ENCODE peak calls at places on chromosome 2, in ten cellular contexts. S is sigmoid colon, K is cardiac fibroblast, F is WTC11, J is mesothelial cell of epicardium, B is type B pancreatic cell, T is HFFc6, C is SK-N-SH, D is breast epithelium, V is NB4. R is an unnamed sample.

GRCh38 chr2:238657132-238658053 is 190.5 kb upstream of the TWIST2 start:
- DNase-seq in S (no peak), K (no peak), F (no peak), J (peak), B (peak), T (no peak), C (no peak), D (no peak), V (no peak), R (no peak)

GRCh38 chr2:59389240-59389639 is 1148.1 kb upstream of the FANCL start:
- DNase-seq in S (no peak), K (no peak), F (no peak), J (no peak), B (no peak), T (no peak), C (no peak), D (peak), V (no peak), R (no peak)

GRCh38 chr2:215874418-215874817 is 138.9 kb downstream of the MREG start:
- DNase-seq in S (no peak), K (peak), F (no peak), J (no peak), B (no peak), T (peak), C (no peak), D (no peak), V (no peak), R (no peak)

GRCh38 chr2:54471221-54471711 is 15.1 kb downstream of the SPTBN1 start:
- DNase-seq in S (no peak), K (peak), F (no peak), J (peak), B (no peak), T (peak), C (no peak), D (no peak), V (no peak), R (no peak)

GRCh38 chr2:62657752-62658151 is 47.8 kb upstream of the EHBP1 start:
- DNase-seq in S (no peak), K (no peak), F (no peak), J (no peak), B (no peak), T (no peak), C (no peak), D (no peak), V (no peak), R (no peak)

GRCh38 chr2:26649322-26649721 is 8.2 kb upstream of the CIB4 start:
- DNase-seq in S (no peak), K (no peak), F (no peak), J (peak), B (no peak), T (no peak), C (no peak), D (no peak), V (no peak), R (no peak)

GRCh38 chr2:127014630-127015029 is 92.3 kb downstream of the BIN1 start:
- DNase-seq in S (no peak), K (peak), F (no peak), J (no peak), B (no peak), T (peak), C (no peak), D (no peak), V (peak), R (no peak)

GRCh38 chr2:8285081-8285480 is 396.8 kb upstream of the ID2 start:
- DNase-seq in S (no peak), K (peak), F (no peak), J (no peak), B (no peak), T (no peak), C (no peak), D (no peak), V (peak), R (no peak)

GRCh38 chr2:224982226-224982625 is 60.0 kb downstream of the DOCK10 start:
- DNase-seq in S (no peak), K (peak), F (no peak), J (no peak), B (no peak), T (no peak), C (peak), D (no peak), V (no peak), R (no peak)

GRCh38 chr2:207792244-207792785 is 22.6 kb upstream of the FZD5 start:
- DNase-seq in S (no peak), K (peak), F (no peak), J (no peak), B (no peak), T (peak), C (peak), D (no peak), V (peak), R (no peak)

GRCh38 chr2:70789304-70790078 is 952 bp downstream of the FIGLA start:
- DNase-seq in S (peak), K (peak), F (peak), J (peak), B (peak), T (peak), C (peak), D (no peak), V (peak), R (peak)

GRCh38 chr2:69309336-69310048 is 77.5 kb downstream of the GFPT1 start:
- DNase-seq in S (peak), K (peak), F (no peak), J (no peak), B (no peak), T (peak), C (peak), D (no peak), V (no peak), R (no peak)

GRCh38 chr2:165401285-165401852 is 68.1 kb upstream of the CSRNP3 start:
- DNase-seq in S (no peak), K (peak), F (no peak), J (no peak), B (no peak), T (peak), C (peak), D (no peak), V (peak), R (no peak)

GRCh38 chr2:30272761-30273573 is 41.6 kb downstream of the LBH start:
- DNase-seq in S (no peak), K (peak), F (no peak), J (no peak), B (no peak), T (peak), C (no peak), D (no peak), V (no peak), R (no peak)

GRCh38 chr2:55052087-55053061 is 2.1 kb upstream of the RTN4 start:
- DNase-seq in S (no peak), K (no peak), F (no peak), J (no peak), B (no peak), T (no peak), C (no peak), D (no peak), V (peak), R (no peak)

GRCh38 chr2:124816007-124816406 is 790.9 kb downstream of the CNTNAP5 start:
- DNase-seq in S (no peak), K (no peak), F (no peak), J (no peak), B (no peak), T (no peak), C (no peak), D (no peak), V (no peak), R (no peak)

GRCh38 chr2:204705243-204705971 is 160.1 kb downstream of the PARD3B start:
- DNase-seq in S (no peak), K (peak), F (no peak), J (no peak), B (no peak), T (peak), C (no peak), D (no peak), V (no peak), R (no peak)

GRCh38 chr2:45637440-45637839 is 14.0 kb upstream of the PRKCE start:
- DNase-seq in S (no peak), K (peak), F (no peak), J (no peak), B (no peak), T (peak), C (no peak), D (no peak), V (peak), R (no peak)

GRCh38 chr2:25215948-25216679 is 47.7 kb upstream of the POMC start:
- DNase-seq in S (peak), K (peak), F (peak), J (peak), B (peak), T (no peak), C (peak), D (no peak), V (peak), R (peak)

GRCh38 chr2:226660524-226660923 is 139.1 kb downstream of the IRS1 start:
- DNase-seq in S (peak), K (peak), F (no peak), J (no peak), B (no peak), T (peak), C (no peak), D (no peak), V (peak), R (no peak)

GRCh38 chr2:23690421-23691105 is 236.4 kb downstream of the ATAD2B start:
- DNase-seq in S (no peak), K (no peak), F (no peak), J (no peak), B (no peak), T (no peak), C (peak), D (no peak), V (no peak), R (no peak)

GRCh38 chr2:60552096-60552850 is 1.2 kb downstream of the BCL11A start:
- DNase-seq in S (peak), K (no peak), F (peak), J (no peak), B (no peak), T (no peak), C (peak), D (no peak), V (peak), R (no peak)

GRCh38 chr2:219987830-219988229 is 360.4 kb downstream of the SLC4A3 start:
- DNase-seq in S (no peak), K (peak), F (no peak), J (no peak), B (no peak), T (peak), C (no peak), D (no peak), V (no peak), R (no peak)

GRCh38 chr2:67883316-67884080 is 179.3 kb downstream of the C1D start:
- DNase-seq in S (no peak), K (no peak), F (no peak), J (no peak), B (no peak), T (no peak), C (no peak), D (no peak), V (no peak), R (no peak)

GRCh38 chr2:27461118-27461517 is 18.9 kb downstream of the KRTCAP3 start:
- DNase-seq in S (no peak), K (no peak), F (no peak), J (no peak), B (no peak), T (no peak), C (no peak), D (no peak), V (no peak), R (no peak)

GRCh38 chr2:127586136-127586535 is 50.7 kb downstream of the MYO7B start:
- DNase-seq in S (no peak), K (no peak), F (no peak), J (no peak), B (peak), T (no peak), C (no peak), D (no peak), V (no peak), R (no peak)

GRCh38 chr2:52918551-52918950 is 849.1 kb upstream of the CHAC2 start:
- DNase-seq in S (no peak), K (peak), F (no peak), J (no peak), B (no peak), T (no peak), C (no peak), D (no peak), V (no peak), R (no peak)

GRCh38 chr2:46632349-46632748 is 153.0 kb downstream of the TMEM247 start:
- DNase-seq in S (no peak), K (peak), F (no peak), J (no peak), B (no peak), T (peak), C (peak), D (no peak), V (peak), R (no peak)

GRCh38 chr2:162582357-162582798 is 238.4 kb downstream of the GCA start:
- DNase-seq in S (no peak), K (peak), F (no peak), J (no peak), B (no peak), T (no peak), C (no peak), D (no peak), V (no peak), R (no peak)

GRCh38 chr2:136637402-136637801 is 127.9 kb upstream of the THSD7B start:
- DNase-seq in S (no peak), K (no peak), F (no peak), J (no peak), B (no peak), T (no peak), C (no peak), D (no peak), V (no peak), R (no peak)

GRCh38 chr2:38264649-38265322 is 112.3 kb downstream of the ATL2 start:
- DNase-seq in S (no peak), K (no peak), F (no peak), J (no peak), B (no peak), T (no peak), C (no peak), D (no peak), V (peak), R (no peak)

GRCh38 chr2:218736535-218736934 is 25.9 kb downstream of the TTLL4 start:
- DNase-seq in S (no peak), K (no peak), F (no peak), J (no peak), B (no peak), T (no peak), C (no peak), D (no peak), V (no peak), R (no peak)

GRCh38 chr2:218732761-218733158 is 22.1 kb downstream of the TTLL4 start:
- DNase-seq in S (no peak), K (peak), F (no peak), J (no peak), B (no peak), T (peak), C (no peak), D (no peak), V (no peak), R (no peak)

GRCh38 chr2:218732052-218732760 is 21.6 kb downstream of the TTLL4 start:
- DNase-seq in S (no peak), K (no peak), F (no peak), J (no peak), B (no peak), T (no peak), C (no peak), D (no peak), V (no peak), R (no peak)

GRCh38 chr2:218734190-218734975 is 23.7 kb downstream of the TTLL4 start:
- DNase-seq in S (no peak), K (peak), F (no peak), J (no peak), B (no peak), T (no peak), C (no peak), D (no peak), V (no peak), R (no peak)

GRCh38 chr2:218733615-218734021 is 23.0 kb downstream of the TTLL4 start:
- DNase-seq in S (peak), K (peak), F (no peak), J (no peak), B (no peak), T (no peak), C (no peak), D (no peak), V (peak), R (peak)
- TF ChIP-seq CTCF in S (no peak), K (no peak), F (no peak), J (no peak), B (no peak), T (no peak), C (no peak), D (no peak), V (no peak), R (no peak)

DNA sequence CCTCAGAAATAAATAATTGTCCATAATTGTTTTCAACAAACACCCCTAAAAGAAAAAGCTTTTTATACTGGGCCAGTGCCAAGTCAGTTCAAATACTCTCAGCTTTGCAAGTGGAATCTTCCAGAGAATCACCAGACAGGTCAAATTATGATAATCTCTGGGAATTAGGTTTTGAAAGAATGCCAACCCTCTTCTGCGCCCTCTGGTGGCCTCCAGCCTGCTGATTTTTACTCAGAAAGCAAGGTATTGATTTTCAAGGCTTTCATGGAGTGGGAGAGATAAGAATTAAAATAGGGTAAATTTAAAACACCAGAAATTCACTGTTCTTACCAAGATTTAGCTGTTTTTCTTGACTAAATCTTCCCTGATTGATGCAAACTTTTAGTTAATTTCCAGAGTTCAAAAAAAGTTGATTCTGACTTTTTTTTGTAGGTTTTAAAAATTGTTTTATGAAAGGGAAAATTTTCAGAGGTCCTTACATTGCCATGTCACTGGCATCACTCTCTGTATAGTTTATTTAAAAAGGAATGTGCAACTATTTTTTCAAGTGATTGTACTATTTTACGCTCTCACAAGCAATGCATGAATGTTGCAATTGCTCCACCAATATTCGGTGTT is 282.9 kb upstream of the TNP1 start:
- DNase-seq in S (no peak), K (peak), F (peak), J (no peak), B (no peak), T (peak), C (peak), D (no peak), V (peak), R (no peak)
- TF ChIP-seq CTCF in S (no peak), K (peak), F (peak), J (no peak), B (peak), T (peak), C (peak), D (no peak), V (peak), R (peak)

GRCh38 chr2:231189171-231189530 is 9.3 kb upstream of the ARMC9 start:
- DNase-seq in S (peak), K (no peak), F (no peak), J (no peak), B (no peak), T (no peak), C (no peak), D (no peak), V (no peak), R (no peak)

GRCh38 chr2:231191896-231192872 is 6.2 kb upstream of the ARMC9 start:
- DNase-seq in S (peak), K (peak), F (peak), J (peak), B (peak), T (peak), C (peak), D (no peak), V (peak), R (no peak)

GRCh38 chr2:231189571-231190495 is 8.6 kb upstream of the ARMC9 start:
- DNase-seq in S (peak), K (peak), F (peak), J (no peak), B (no peak), T (no peak), C (no peak), D (no peak), V (no peak), R (peak)

GRCh38 chr2:231188506-231189170 is 9.8 kb upstream of the ARMC9 start:
- DNase-seq in S (peak), K (no peak), F (no peak), J (no peak), B (no peak), T (no peak), C (no peak), D (no peak), V (no peak), R (peak)

DNA sequence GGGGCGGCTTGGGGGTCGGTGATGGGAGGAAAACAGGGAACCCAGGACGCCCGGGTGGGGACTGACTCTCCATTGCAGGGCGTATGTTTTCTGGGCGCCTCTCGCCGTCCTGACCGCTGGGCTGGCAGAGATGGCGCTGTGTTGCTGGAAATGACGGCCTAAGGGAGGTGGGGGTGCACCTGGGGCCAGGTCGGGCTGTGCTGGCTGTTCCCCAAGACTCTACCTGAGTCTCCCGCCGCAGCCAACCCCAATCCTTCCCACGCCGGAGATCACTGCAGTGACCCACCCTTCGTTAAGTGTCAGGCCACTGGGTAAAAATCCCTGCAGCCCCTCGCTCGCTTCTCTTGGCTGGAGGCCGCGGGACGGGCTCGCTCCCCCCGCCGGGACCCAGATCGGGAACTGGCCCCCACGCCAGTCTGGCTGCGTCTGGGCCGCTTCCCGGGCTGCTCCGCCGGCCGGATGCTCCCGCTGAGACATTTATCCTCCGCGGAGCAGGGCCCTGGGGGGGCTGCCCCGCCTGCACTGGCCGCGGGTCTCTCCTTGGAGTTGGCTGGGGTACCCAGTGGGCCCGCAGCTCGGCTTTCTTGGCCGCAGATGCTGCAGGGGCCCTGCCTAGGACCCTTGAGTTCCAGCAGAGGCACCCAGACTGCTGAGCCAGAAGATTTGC is 7.8 kb upstream of the ARMC9 start:
- DNase-seq in S (peak), K (peak), F (peak), J (no peak), B (no peak), T (no peak), C (no peak), D (peak), V (no peak), R (peak)
- TF ChIP-seq CTCF in S (no peak), K (no peak), F (no peak), J (no peak), B (no peak), T (no peak), C (no peak), D (no peak), V (no peak), R (no peak)

DNA sequence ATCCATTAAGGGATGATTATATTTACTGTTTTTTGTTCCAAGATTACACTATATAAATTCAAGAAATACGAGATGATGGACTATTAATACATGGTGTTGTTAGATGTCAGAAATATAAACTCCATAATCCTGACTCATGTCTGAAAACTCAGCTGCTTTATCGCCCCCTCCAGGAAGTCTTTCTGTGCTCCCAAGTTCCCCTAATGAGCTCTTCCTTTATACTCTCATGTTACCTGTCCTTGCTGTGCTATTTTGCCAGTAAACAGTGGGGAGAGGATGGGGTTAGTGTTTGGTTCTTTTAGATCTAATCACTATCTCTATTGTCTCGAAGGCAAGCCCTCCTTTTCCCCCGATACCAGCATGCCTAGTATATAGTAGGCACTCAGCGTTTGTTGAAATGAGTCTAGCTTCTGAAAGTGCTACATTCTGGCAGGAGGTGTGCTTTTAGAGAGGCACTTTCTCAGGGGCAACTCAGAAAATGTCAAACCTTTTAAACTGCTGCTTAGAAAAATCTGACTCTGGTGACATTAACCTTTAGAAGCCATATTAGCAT is 21.4 kb upstream of the BARD1 start:
- DNase-seq in S (no peak), K (peak), F (no peak), J (no peak), B (no peak), T (no peak), C (no peak), D (no peak), V (peak), R (no peak)
- TF ChIP-seq CTCF in S (no peak), K (peak), F (no peak), J (no peak), B (peak), T (peak), C (peak), D (no peak), V (peak), R (peak)

GRCh38 chr2:232432598-232433184 is 23.3 kb upstream of the ALPI start:
- DNase-seq in S (no peak), K (no peak), F (peak), J (no peak), B (no peak), T (no peak), C (peak), D (no peak), V (no peak), R (no peak)

GRCh38 chr2:232435375-232435648 is 20.6 kb upstream of the ALPI start:
- DNase-seq in S (no peak), K (no peak), F (no peak), J (no peak), B (no peak), T (no peak), C (no peak), D (no peak), V (no peak), R (no peak)

GRCh38 chr2:232434563-232435374 is 21.2 kb upstream of the ALPI start:
- DNase-seq in S (no peak), K (no peak), F (no peak), J (no peak), B (no peak), T (no peak), C (peak), D (peak), V (no peak), R (no peak)

GRCh38 chr2:232435805-232436204 is 20.1 kb upstream of the ALPI start:
- DNase-seq in S (no peak), K (no peak), F (no peak), J (no peak), B (no peak), T (no peak), C (peak), D (peak), V (no peak), R (no peak)

GRCh38 chr2:232434091-232434490 is 21.9 kb upstream of the ALPI start:
- DNase-seq in S (no peak), K (no peak), F (no peak), J (no peak), B (no peak), T (no peak), C (peak), D (peak), V (no peak), R (no peak)
- TF ChIP-seq CTCF in S (no peak), K (no peak), F (no peak), J (no peak), B (no peak), T (no peak), C (no peak), D (no peak), V (no peak), R (no peak)

R was measured in GM13976.